ENCODE peak calls at places on chromosomes 3 and 15, in seven cellular contexts. One of them, this sample, is unnamed.

GRCh38 chr3:84108442-84108971 is 850.3 kb upstream of the CADM2 start:
- DNase-seq in AG04449: no peak
- DNase-seq in heart left ventricle: no peak
- DNase-seq in stimulated activated CD8-positive, alpha-beta memory T cell treated with anti-CD3 and anti-CD28 coated beads, Interleukin-15, amount 100 ng/mL, for 1 hour: no peak
- DNase-seq in T-helper 2 cell: no peak
- DNase-seq in A172: peak
- DNase-seq in AG20443: no peak
- DNase-seq in this sample: no peak

GRCh38 chr15:35753486-35753885 is 207.5 kb upstream of the DPH6 start:
- DNase-seq in AG04449: no peak
- DNase-seq in heart left ventricle: no peak
- DNase-seq in stimulated activated CD8-positive, alpha-beta memory T cell treated with anti-CD3 and anti-CD28 coated beads, Interleukin-15, amount 100 ng/mL, for 1 hour: no peak
- DNase-seq in T-helper 2 cell: no peak
- DNase-seq in A172: peak
- DNase-seq in AG20443: peak
- DNase-seq in this sample: no peak

GRCh38 chr3:147514366-147514765 is 105.2 kb downstream of the ZIC1 start:
- DNase-seq in AG04449: no peak
- DNase-seq in heart left ventricle: no peak
- DNase-seq in stimulated activated CD8-positive, alpha-beta memory T cell treated with anti-CD3 and anti-CD28 coated beads, Interleukin-15, amount 100 ng/mL, for 1 hour: no peak
- DNase-seq in T-helper 2 cell: no peak
- DNase-seq in A172: no peak
- DNase-seq in AG20443: no peak
- DNase-seq in this sample: no peak

GRCh38 chr3:172256101-172256687 is 192.1 kb downstream of the GHSR start:
- DNase-seq in AG04449: peak
- DNase-seq in heart left ventricle: peak
- DNase-seq in stimulated activated CD8-positive, alpha-beta memory T cell treated with anti-CD3 and anti-CD28 coated beads, Interleukin-15, amount 100 ng/mL, for 1 hour: no peak
- DNase-seq in T-helper 2 cell: peak
- DNase-seq in A172: no peak
- DNase-seq in AG20443: peak
- DNase-seq in this sample: no peak

GRCh38 chr3:119819806-119820205 is 37.9 kb downstream of the NR1I2 start:
- DNase-seq in AG04449: no peak
- DNase-seq in heart left ventricle: no peak
- DNase-seq in stimulated activated CD8-positive, alpha-beta memory T cell treated with anti-CD3 and anti-CD28 coated beads, Interleukin-15, amount 100 ng/mL, for 1 hour: no peak
- DNase-seq in T-helper 2 cell: no peak
- DNase-seq in A172: peak
- DNase-seq in AG20443: no peak
- DNase-seq in this sample: no peak

GRCh38 chr3:125375950-125376679 is 990 bp upstream of the ZNF148 start:
- DNase-seq in AG04449: no peak
- DNase-seq in heart left ventricle: no peak
- DNase-seq in stimulated activated CD8-positive, alpha-beta memory T cell treated with anti-CD3 and anti-CD28 coated beads, Interleukin-15, amount 100 ng/mL, for 1 hour: no peak
- DNase-seq in T-helper 2 cell: no peak
- DNase-seq in A172: no peak
- DNase-seq in AG20443: no peak
- DNase-seq in this sample: no peak

GRCh38 chr3:115830764-115831395 is 207.6 kb downstream of the GAP43 start:
- DNase-seq in AG04449: no peak
- DNase-seq in heart left ventricle: no peak
- DNase-seq in stimulated activated CD8-positive, alpha-beta memory T cell treated with anti-CD3 and anti-CD28 coated beads, Interleukin-15, amount 100 ng/mL, for 1 hour: no peak
- DNase-seq in T-helper 2 cell: no peak
- DNase-seq in A172: no peak
- DNase-seq in AG20443: no peak
- DNase-seq in this sample: no peak

GRCh38 chr15:43134157-43134637 is 811 bp downstream of the TMEM62 start:
- DNase-seq in AG04449: no peak
- DNase-seq in heart left ventricle: no peak
- DNase-seq in stimulated activated CD8-positive, alpha-beta memory T cell treated with anti-CD3 and anti-CD28 coated beads, Interleukin-15, amount 100 ng/mL, for 1 hour: no peak
- DNase-seq in T-helper 2 cell: peak
- DNase-seq in A172: peak
- DNase-seq in AG20443: no peak
- DNase-seq in this sample: no peak

GRCh38 chr3:70360985-70361384 is 48.5 kb upstream of the MDFIC2 start:
- DNase-seq in AG04449: no peak
- DNase-seq in heart left ventricle: no peak
- DNase-seq in stimulated activated CD8-positive, alpha-beta memory T cell treated with anti-CD3 and anti-CD28 coated beads, Interleukin-15, amount 100 ng/mL, for 1 hour: no peak
- DNase-seq in T-helper 2 cell: no peak
- DNase-seq in A172: peak
- DNase-seq in AG20443: no peak
- DNase-seq in this sample: no peak

GRCh38 chr3:117871934-117872333 is 1162.4 kb downstream of the TUSC7 start:
- DNase-seq in AG04449: no peak
- DNase-seq in heart left ventricle: no peak
- DNase-seq in stimulated activated CD8-positive, alpha-beta memory T cell treated with anti-CD3 and anti-CD28 coated beads, Interleukin-15, amount 100 ng/mL, for 1 hour: no peak
- DNase-seq in T-helper 2 cell: no peak
- DNase-seq in A172: no peak
- DNase-seq in AG20443: no peak
- DNase-seq in this sample: no peak

GRCh38 chr3:179449621-179450020 is 1.6 kb downstream of the GNB4 start:
- DNase-seq in AG04449: no peak
- DNase-seq in heart left ventricle: no peak
- DNase-seq in stimulated activated CD8-positive, alpha-beta memory T cell treated with anti-CD3 and anti-CD28 coated beads, Interleukin-15, amount 100 ng/mL, for 1 hour: no peak
- DNase-seq in T-helper 2 cell: no peak
- DNase-seq in A172: no peak
- DNase-seq in AG20443: no peak
- DNase-seq in this sample: no peak

GRCh38 chr3:195059006-195059350 is 212.0 kb downstream of the XXYLT1 start:
- DNase-seq in AG04449: no peak
- DNase-seq in heart left ventricle: peak
- DNase-seq in stimulated activated CD8-positive, alpha-beta memory T cell treated with anti-CD3 and anti-CD28 coated beads, Interleukin-15, amount 100 ng/mL, for 1 hour: no peak
- DNase-seq in T-helper 2 cell: no peak
- DNase-seq in A172: no peak
- DNase-seq in AG20443: no peak
- DNase-seq in this sample: no peak

GRCh38 chr3:34859741-34860140 is 779.6 kb upstream of the ARPP21 start:
- DNase-seq in AG04449: peak
- DNase-seq in heart left ventricle: no peak
- DNase-seq in stimulated activated CD8-positive, alpha-beta memory T cell treated with anti-CD3 and anti-CD28 coated beads, Interleukin-15, amount 100 ng/mL, for 1 hour: no peak
- DNase-seq in T-helper 2 cell: no peak
- DNase-seq in A172: no peak
- DNase-seq in AG20443: no peak
- DNase-seq in this sample: no peak

GRCh38 chr3:144096016-144096415 is 124.4 kb downstream of the DIPK2A start:
- DNase-seq in AG04449: no peak
- DNase-seq in heart left ventricle: no peak
- DNase-seq in stimulated activated CD8-positive, alpha-beta memory T cell treated with anti-CD3 and anti-CD28 coated beads, Interleukin-15, amount 100 ng/mL, for 1 hour: no peak
- DNase-seq in T-helper 2 cell: no peak
- DNase-seq in A172: no peak
- DNase-seq in AG20443: no peak
- DNase-seq in this sample: no peak

GRCh38 chr3:120113128-120114116 is 19.2 kb upstream of the GSK3B start:
- DNase-seq in AG04449: no peak
- DNase-seq in heart left ventricle: no peak
- DNase-seq in stimulated activated CD8-positive, alpha-beta memory T cell treated with anti-CD3 and anti-CD28 coated beads, Interleukin-15, amount 100 ng/mL, for 1 hour: no peak
- DNase-seq in T-helper 2 cell: no peak
- DNase-seq in A172: peak
- DNase-seq in AG20443: peak
- DNase-seq in this sample: no peak

GRCh38 chr3:142275856-142276255 is 50.5 kb upstream of the GK5 start:
- DNase-seq in AG04449: peak
- DNase-seq in heart left ventricle: no peak
- DNase-seq in stimulated activated CD8-positive, alpha-beta memory T cell treated with anti-CD3 and anti-CD28 coated beads, Interleukin-15, amount 100 ng/mL, for 1 hour: no peak
- DNase-seq in T-helper 2 cell: peak
- DNase-seq in A172: peak
- DNase-seq in AG20443: peak
- DNase-seq in this sample: no peak

GRCh38 chr3:37808656-37809055 is 53.0 kb upstream of the CTDSPL start:
- DNase-seq in AG04449: no peak
- DNase-seq in heart left ventricle: no peak
- DNase-seq in stimulated activated CD8-positive, alpha-beta memory T cell treated with anti-CD3 and anti-CD28 coated beads, Interleukin-15, amount 100 ng/mL, for 1 hour: no peak
- DNase-seq in T-helper 2 cell: no peak
- DNase-seq in A172: no peak
- DNase-seq in AG20443: no peak
- DNase-seq in this sample: no peak

GRCh38 chr3:120203016-120203415 is 82.0 kb downstream of the GPR156 start:
- DNase-seq in AG04449: peak
- DNase-seq in heart left ventricle: peak
- DNase-seq in stimulated activated CD8-positive, alpha-beta memory T cell treated with anti-CD3 and anti-CD28 coated beads, Interleukin-15, amount 100 ng/mL, for 1 hour: no peak
- DNase-seq in T-helper 2 cell: no peak
- DNase-seq in A172: peak
- DNase-seq in AG20443: peak
- DNase-seq in this sample: no peak

GRCh38 chr3:182954553-182954952 is 25.8 kb downstream of the DCUN1D1 start:
- DNase-seq in AG04449: no peak
- DNase-seq in heart left ventricle: no peak
- DNase-seq in stimulated activated CD8-positive, alpha-beta memory T cell treated with anti-CD3 and anti-CD28 coated beads, Interleukin-15, amount 100 ng/mL, for 1 hour: no peak
- DNase-seq in T-helper 2 cell: no peak
- DNase-seq in A172: no peak
- DNase-seq in AG20443: no peak
- DNase-seq in this sample: no peak

GRCh38 chr3:112984485-112984884 is 6.3 kb upstream of the GTPBP8 start:
- DNase-seq in AG04449: no peak
- DNase-seq in heart left ventricle: no peak
- DNase-seq in stimulated activated CD8-positive, alpha-beta memory T cell treated with anti-CD3 and anti-CD28 coated beads, Interleukin-15, amount 100 ng/mL, for 1 hour: peak
- DNase-seq in T-helper 2 cell: peak
- DNase-seq in A172: no peak
- DNase-seq in AG20443: no peak
- DNase-seq in this sample: no peak

GRCh38 chr15:22974745-22975144 is 5.4 kb downstream of the CYFIP1 start:
- DNase-seq in AG04449: no peak
- DNase-seq in heart left ventricle: no peak
- DNase-seq in stimulated activated CD8-positive, alpha-beta memory T cell treated with anti-CD3 and anti-CD28 coated beads, Interleukin-15, amount 100 ng/mL, for 1 hour: no peak
- DNase-seq in T-helper 2 cell: no peak
- DNase-seq in A172: no peak
- DNase-seq in AG20443: no peak
- DNase-seq in this sample: no peak

GRCh38 chr3:105436687-105437086 is 70.0 kb downstream of the ALCAM start:
- DNase-seq in AG04449: no peak
- DNase-seq in heart left ventricle: no peak
- DNase-seq in stimulated activated CD8-positive, alpha-beta memory T cell treated with anti-CD3 and anti-CD28 coated beads, Interleukin-15, amount 100 ng/mL, for 1 hour: no peak
- DNase-seq in T-helper 2 cell: no peak
- DNase-seq in A172: no peak
- DNase-seq in AG20443: no peak
- DNase-seq in this sample: no peak

GRCh38 chr3:194389269-194389668 is 9.8 kb downstream of the GP5 start:
- DNase-seq in AG04449: no peak
- DNase-seq in heart left ventricle: no peak
- DNase-seq in stimulated activated CD8-positive, alpha-beta memory T cell treated with anti-CD3 and anti-CD28 coated beads, Interleukin-15, amount 100 ng/mL, for 1 hour: no peak
- DNase-seq in T-helper 2 cell: no peak
- DNase-seq in A172: no peak
- DNase-seq in AG20443: no peak
- DNase-seq in this sample: no peak

GRCh38 chr3:147813256-147813655 is 404.1 kb downstream of the ZIC1 start:
- DNase-seq in AG04449: no peak
- DNase-seq in heart left ventricle: no peak
- DNase-seq in stimulated activated CD8-positive, alpha-beta memory T cell treated with anti-CD3 and anti-CD28 coated beads, Interleukin-15, amount 100 ng/mL, for 1 hour: no peak
- DNase-seq in T-helper 2 cell: no peak
- DNase-seq in A172: no peak
- DNase-seq in AG20443: no peak
- DNase-seq in this sample: no peak

This sample was measured in glutamatergic neuron.